ENCODE peak calls at places on chromosome 16, in eight cellular contexts. One of them, this sample, is unnamed.

GRCh38 chr16:89210904-89211515 is 6.5 kb upstream of the ZNF778 start:
- DNase-seq in choroid plexus epithelial cell: no peak
- DNase-seq in AG04450: no peak
- DNase-seq in HL-60: no peak
- DNase-seq in GM13976: no peak
- DNase-seq in psoas muscle: no peak
- DNase-seq in epithelial cell of esophagus: no peak
- DNase-seq in A673: no peak
- DNase-seq in this sample: no peak

GRCh38 chr16:87582221-87582965 is 19.9 kb upstream of the JPH3 start:
- DNase-seq in choroid plexus epithelial cell: peak; percentile 91
- DNase-seq in A673: no peak
- DNase-seq in HL-60: no peak
- DNase-seq in GM13976: no peak
- DNase-seq in epithelial cell of esophagus: no peak
- DNase-seq in AG04450: no peak
- DNase-seq in psoas muscle: peak; percentile 73
- DNase-seq in this sample: no peak

GRCh38 chr16:74438492-74438979 is 17.3 kb upstream of the CLEC18B start:
- DNase-seq in epithelial cell of esophagus: no peak
- DNase-seq in HL-60: no peak
- DNase-seq in AG04450: no peak
- DNase-seq in GM13976: no peak
- DNase-seq in choroid plexus epithelial cell: no peak
- DNase-seq in A673: no peak
- DNase-seq in psoas muscle: no peak
- DNase-seq in this sample: no peak

GRCh38 chr16:87263418-87264052 is 53.7 kb downstream of the C16orf95 start:
- DNase-seq in AG04450: no peak
- DNase-seq in GM13976: no peak
- DNase-seq in choroid plexus epithelial cell: no peak
- DNase-seq in epithelial cell of esophagus: no peak
- DNase-seq in HL-60: no peak
- DNase-seq in psoas muscle: no peak
- DNase-seq in A673: no peak
- DNase-seq in this sample: no peak

GRCh38 chr16:86903068-86903467 is 324.7 kb downstream of the FOXL1 start:
- DNase-seq in psoas muscle: no peak
- DNase-seq in AG04450: no peak
- DNase-seq in GM13976: no peak
- DNase-seq in epithelial cell of esophagus: no peak
- DNase-seq in HL-60: no peak
- DNase-seq in A673: no peak
- DNase-seq in choroid plexus epithelial cell: no peak
- DNase-seq in this sample: no peak

GRCh38 chr16:63652091-63652490 is 1469.8 kb downstream of the CDH11 start:
- DNase-seq in HL-60: no peak
- DNase-seq in GM13976: no peak
- DNase-seq in choroid plexus epithelial cell: no peak
- DNase-seq in AG04450: no peak
- DNase-seq in psoas muscle: no peak
- DNase-seq in epithelial cell of esophagus: no peak
- DNase-seq in A673: no peak
- DNase-seq in this sample: no peak

GRCh38 chr16:51818342-51818944 is 667.4 kb upstream of the SALL1 start:
- DNase-seq in HL-60: peak; percentile 20
- DNase-seq in AG04450: peak; percentile 44
- DNase-seq in A673: peak; percentile 78
- DNase-seq in GM13976: peak; percentile 6
- DNase-seq in choroid plexus epithelial cell: peak; percentile 83
- DNase-seq in psoas muscle: no peak
- DNase-seq in epithelial cell of esophagus: peak; percentile 71
- DNase-seq in this sample: peak; percentile 11

GRCh38 chr16:75340715-75341500 is 89.5 kb upstream of the BCAR1 start:
- DNase-seq in epithelial cell of esophagus: peak; percentile 16
- DNase-seq in psoas muscle: no peak
- DNase-seq in AG04450: no peak
- DNase-seq in A673: no peak
- DNase-seq in choroid plexus epithelial cell: peak; percentile 37
- DNase-seq in GM13976: no peak
- DNase-seq in HL-60: no peak
- DNase-seq in this sample: no peak

GRCh38 chr16:50293041-50293783 is 26.9 kb downstream of the ADCY7 start:
- DNase-seq in GM13976: no peak
- DNase-seq in choroid plexus epithelial cell: no peak
- DNase-seq in A673: no peak
- DNase-seq in AG04450: no peak
- DNase-seq in HL-60: no peak
- DNase-seq in psoas muscle: peak; percentile 30
- DNase-seq in epithelial cell of esophagus: no peak
- DNase-seq in this sample: no peak

GRCh38 chr16:57172891-57173290 is 12.9 kb downstream of the PSME3IP1 start:
- DNase-seq in A673: no peak
- DNase-seq in psoas muscle: no peak
- DNase-seq in HL-60: no peak
- DNase-seq in GM13976: no peak
- DNase-seq in choroid plexus epithelial cell: no peak
- DNase-seq in AG04450: no peak
- DNase-seq in epithelial cell of esophagus: no peak
- DNase-seq in this sample: no peak
- TF ChIP-seq CTCF in A673: no peak
- TF ChIP-seq CTCF in psoas muscle: no peak
- TF ChIP-seq CTCF in HL-60: no peak
- TF ChIP-seq CTCF in GM13976: no peak
- TF ChIP-seq CTCF in choroid plexus epithelial cell: no peak
- TF ChIP-seq CTCF in AG04450: no peak
- TF ChIP-seq CTCF in epithelial cell of esophagus: no peak
- TF ChIP-seq CTCF in this sample: no peak

DNA sequence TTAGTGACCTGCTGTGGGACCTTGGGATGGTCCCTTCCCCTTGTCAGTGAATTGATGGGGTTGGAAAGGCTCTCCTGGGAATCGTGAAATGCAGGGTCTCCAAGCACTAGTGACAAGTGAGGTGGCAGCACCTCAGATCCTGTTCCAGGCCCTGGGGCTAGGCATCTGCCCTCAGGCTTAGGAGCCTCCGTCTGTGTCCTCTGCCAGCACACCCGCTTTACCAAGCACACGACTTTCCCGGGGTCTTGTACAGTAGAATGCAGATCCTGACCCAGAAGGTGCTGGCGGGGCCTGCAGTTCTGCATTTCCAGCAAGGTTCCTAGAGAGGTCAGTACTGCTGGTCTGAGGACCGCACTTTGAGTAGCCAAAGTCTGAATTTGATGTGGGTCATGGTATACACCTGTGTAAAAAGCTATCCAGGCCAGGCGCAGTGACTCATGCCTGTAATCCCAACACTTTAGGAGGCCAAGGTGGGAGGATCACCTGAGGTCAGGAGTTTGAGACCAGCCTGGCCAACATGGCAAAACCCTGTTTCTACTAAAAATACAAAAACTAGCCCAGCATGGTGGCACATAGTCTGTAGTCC is 30.9 kb upstream of the RMI2 start:
- DNase-seq in HL-60: no peak
- DNase-seq in epithelial cell of esophagus: no peak
- DNase-seq in A673: no peak
- DNase-seq in AG04450: no peak
- DNase-seq in psoas muscle: no peak
- DNase-seq in GM13976: no peak
- DNase-seq in choroid plexus epithelial cell: no peak
- DNase-seq in this sample: no peak
- TF ChIP-seq CTCF in HL-60: no peak
- TF ChIP-seq CTCF in epithelial cell of esophagus: no peak
- TF ChIP-seq CTCF in A673: no peak
- TF ChIP-seq CTCF in AG04450: no peak
- TF ChIP-seq CTCF in psoas muscle: no peak
- TF ChIP-seq CTCF in GM13976: no peak
- TF ChIP-seq CTCF in choroid plexus epithelial cell: no peak
- TF ChIP-seq CTCF in this sample: no peak

GRCh38 chr16:82226327-82226726 is 56.3 kb upstream of the MPHOSPH6 start:
- DNase-seq in choroid plexus epithelial cell: no peak
- DNase-seq in psoas muscle: no peak
- DNase-seq in HL-60: no peak
- DNase-seq in GM13976: no peak
- DNase-seq in AG04450: no peak
- DNase-seq in A673: no peak
- DNase-seq in epithelial cell of esophagus: no peak
- DNase-seq in this sample: no peak
- TF ChIP-seq CTCF in choroid plexus epithelial cell: no peak
- TF ChIP-seq CTCF in psoas muscle: no peak
- TF ChIP-seq CTCF in HL-60: no peak
- TF ChIP-seq CTCF in GM13976: no peak
- TF ChIP-seq CTCF in AG04450: no peak
- TF ChIP-seq CTCF in A673: no peak
- TF ChIP-seq CTCF in epithelial cell of esophagus: no peak
- TF ChIP-seq CTCF in this sample: no peak

GRCh38 chr16:76882105-76882504 is 308.9 kb upstream of the MON1B start:
- DNase-seq in choroid plexus epithelial cell: no peak
- DNase-seq in A673: no peak
- DNase-seq in AG04450: no peak
- DNase-seq in GM13976: no peak
- DNase-seq in psoas muscle: no peak
- DNase-seq in HL-60: no peak
- DNase-seq in epithelial cell of esophagus: peak; percentile 42
- DNase-seq in this sample: no peak
- TF ChIP-seq CTCF in choroid plexus epithelial cell: no peak
- TF ChIP-seq CTCF in A673: no peak
- TF ChIP-seq CTCF in AG04450: no peak
- TF ChIP-seq CTCF in GM13976: no peak
- TF ChIP-seq CTCF in psoas muscle: no peak
- TF ChIP-seq CTCF in HL-60: no peak
- TF ChIP-seq CTCF in epithelial cell of esophagus: peak; percentile 47
- TF ChIP-seq CTCF in this sample: peak; percentile 2

GRCh38 chr16:55035037-55035436 is 104.4 kb downstream of the IRX5 start:
- DNase-seq in GM13976: peak; percentile 63
- DNase-seq in AG04450: no peak
- DNase-seq in psoas muscle: no peak
- DNase-seq in A673: peak; percentile 68
- DNase-seq in HL-60: peak; percentile 58
- DNase-seq in choroid plexus epithelial cell: no peak
- DNase-seq in epithelial cell of esophagus: peak; percentile 42
- DNase-seq in this sample: peak; percentile 45
- TF ChIP-seq CTCF in GM13976: no peak
- TF ChIP-seq CTCF in AG04450: peak; percentile 24
- TF ChIP-seq CTCF in psoas muscle: peak; percentile 38
- TF ChIP-seq CTCF in A673: peak; percentile 76
- TF ChIP-seq CTCF in HL-60: peak; percentile 69
- TF ChIP-seq CTCF in choroid plexus epithelial cell: peak; percentile 17
- TF ChIP-seq CTCF in epithelial cell of esophagus: peak; percentile 50
- TF ChIP-seq CTCF in this sample: peak; percentile 18

GRCh38 chr16:30808163-30808562 is 21.2 kb upstream of the ZNF629 start:
- DNase-seq in A673: no peak
- DNase-seq in psoas muscle: no peak
- DNase-seq in GM13976: no peak
- DNase-seq in AG04450: no peak
- DNase-seq in choroid plexus epithelial cell: no peak
- DNase-seq in epithelial cell of esophagus: no peak
- DNase-seq in HL-60: no peak
- DNase-seq in this sample: no peak
- TF ChIP-seq CTCF in A673: no peak
- TF ChIP-seq CTCF in psoas muscle: no peak
- TF ChIP-seq CTCF in GM13976: no peak
- TF ChIP-seq CTCF in AG04450: no peak
- TF ChIP-seq CTCF in choroid plexus epithelial cell: no peak
- TF ChIP-seq CTCF in epithelial cell of esophagus: no peak
- TF ChIP-seq CTCF in HL-60: no peak
- TF ChIP-seq CTCF in this sample: no peak

This sample was measured in GM10248.